ENCODE peak calls at places on chromosomes 1 and 21, in nine cellular contexts. S, V, X, K, U, W, O, M and N are unnamed samples.
A peak's percentile ranks its signal among the peaks of the same experiment; 100 is the strongest.

GRCh38 chr1:101203812-101204540 is 32.8 kb upstream of the S1PR1 start:
- DNase-seq in U (no peak), X (no peak), M (no peak), K (no peak), V (no peak), W (no peak), O (peak; percentile 36), S (no peak), N (no peak)

GRCh38 chr1:98672184-98672583 is 10.7 kb downstream of the SNX7 start:
- DNase-seq in K (no peak), V (no peak), S (no peak), X (no peak), U (no peak), M (no peak), O (no peak), W (no peak), N (no peak)

GRCh38 chr1:198231776-198232175 is 75.0 kb downstream of the NEK7 start:
- DNase-seq in V (no peak), K (no peak), W (no peak), M (no peak), U (no peak), X (no peak), S (no peak), O (no peak), N (no peak)

GRCh38 chr21:32484706-32485380 is 72.3 kb downstream of the EVA1C start:
- DNase-seq in X (no peak), M (no peak), W (no peak), O (no peak), K (peak; percentile 87), V (no peak), U (no peak), S (no peak), N (no peak)

GRCh38 chr1:193181985-193182384 is 4.4 kb downstream of the B3GALT2 start:
- DNase-seq in W (no peak), M (no peak), S (no peak), K (no peak), X (no peak), U (no peak), O (no peak), V (no peak), N (no peak)

GRCh38 chr1:56920551-56920950 is 45.3 kb downstream of the C8B start:
- DNase-seq in X (no peak), M (no peak), V (no peak), O (no peak), K (no peak), W (no peak), S (no peak), U (no peak), N (no peak)

GRCh38 chr21:39650306-39650705 is 37.6 kb downstream of the B3GALT5 start:
- DNase-seq in X (no peak), O (no peak), M (peak; percentile 29), K (no peak), S (no peak), V (no peak), U (no peak), W (no peak), N (no peak)

GRCh38 chr1:151326619-151327222 is 495 bp downstream of the PI4KB start:
- DNase-seq in O (peak; percentile 70), X (peak; percentile 32), V (no peak), W (no peak), K (peak; percentile 74), M (peak; percentile 79), U (peak; percentile 52), S (peak; percentile 17), N (peak; percentile 67)

GRCh38 chr1:193697105-193697762 is 510.8 kb upstream of the B3GALT2 start:
- DNase-seq in O (no peak), V (no peak), W (peak; percentile 29), S (no peak), M (no peak), U (no peak), X (no peak), K (no peak), N (no peak)

GRCh38 chr1:89939693-89940438 is 55.0 kb upstream of the ZNF326 start:
- DNase-seq in V (no peak), W (no peak), U (no peak), M (no peak), S (no peak), K (no peak), O (no peak), X (no peak), N (no peak)

DNA sequence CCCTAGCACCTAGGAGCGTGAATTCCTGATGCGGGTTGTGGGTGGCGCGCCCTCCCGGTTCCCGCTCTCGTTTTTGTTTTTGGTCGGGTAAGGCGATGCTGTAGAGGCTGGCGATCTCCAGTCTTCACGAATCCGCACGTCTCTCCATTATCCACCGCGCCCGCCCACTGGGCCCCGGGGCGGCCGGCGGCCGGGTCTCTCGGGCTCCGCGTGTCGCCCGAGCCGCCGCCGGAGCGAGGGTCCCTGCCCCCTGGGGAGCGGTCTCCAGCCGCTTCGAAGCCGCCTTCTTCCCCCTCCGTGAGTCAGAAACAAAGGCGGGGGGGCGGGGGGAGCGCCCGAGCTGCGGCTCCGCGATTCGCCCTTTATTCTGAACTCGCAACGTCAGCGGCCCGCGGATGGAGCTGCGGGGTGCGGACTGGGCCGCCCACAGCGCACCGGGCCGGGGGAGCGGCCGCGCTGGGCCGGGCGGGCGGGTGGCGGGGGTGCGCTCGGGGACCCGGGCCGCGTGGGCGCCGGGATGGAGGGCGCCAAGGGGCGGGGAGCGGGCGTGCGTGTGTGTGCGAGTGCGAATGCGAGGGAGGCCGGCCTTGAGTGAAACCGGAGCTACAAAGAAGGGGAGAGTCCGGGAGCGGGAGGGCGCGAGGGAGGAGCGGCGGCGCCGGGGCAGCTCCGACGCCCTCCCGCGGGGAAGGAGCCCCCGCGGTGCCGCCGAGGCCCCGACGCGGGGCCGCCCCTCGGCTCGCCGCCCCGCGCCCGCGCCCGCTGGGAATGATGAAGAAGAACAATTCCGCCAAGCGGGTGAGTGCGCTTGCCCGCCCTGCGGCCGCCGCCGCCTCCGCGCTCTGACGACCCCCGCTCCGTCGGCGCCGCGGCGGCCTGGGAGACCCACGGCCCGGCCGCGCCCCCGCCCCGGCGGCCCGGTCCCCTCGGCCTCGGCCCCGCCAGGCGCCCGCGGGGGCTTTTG is at the start of gene PLEKHO1:
- DNase-seq in K (peak; percentile 89), U (peak; percentile 71), X (peak; percentile 81), O (peak; percentile 90), S (no peak), W (peak; percentile 59), M (peak; percentile 96), V (peak; percentile 90), N (peak; percentile 68)
- H3K27ac ChIP-seq in K (peak within 1 kb of the TSS; percentile 88), U (no peak within 1 kb of the TSS), X (peak within 1 kb of the TSS; percentile 79), O (peak within 1 kb of the TSS; percentile 96), S (peak within 1 kb of the TSS; percentile 90), W (no peak within 1 kb of the TSS), M (peak within 1 kb of the TSS; percentile 98), V (peak within 1 kb of the TSS; percentile 83), N (peak within 1 kb of the TSS; percentile 61)

DNA sequence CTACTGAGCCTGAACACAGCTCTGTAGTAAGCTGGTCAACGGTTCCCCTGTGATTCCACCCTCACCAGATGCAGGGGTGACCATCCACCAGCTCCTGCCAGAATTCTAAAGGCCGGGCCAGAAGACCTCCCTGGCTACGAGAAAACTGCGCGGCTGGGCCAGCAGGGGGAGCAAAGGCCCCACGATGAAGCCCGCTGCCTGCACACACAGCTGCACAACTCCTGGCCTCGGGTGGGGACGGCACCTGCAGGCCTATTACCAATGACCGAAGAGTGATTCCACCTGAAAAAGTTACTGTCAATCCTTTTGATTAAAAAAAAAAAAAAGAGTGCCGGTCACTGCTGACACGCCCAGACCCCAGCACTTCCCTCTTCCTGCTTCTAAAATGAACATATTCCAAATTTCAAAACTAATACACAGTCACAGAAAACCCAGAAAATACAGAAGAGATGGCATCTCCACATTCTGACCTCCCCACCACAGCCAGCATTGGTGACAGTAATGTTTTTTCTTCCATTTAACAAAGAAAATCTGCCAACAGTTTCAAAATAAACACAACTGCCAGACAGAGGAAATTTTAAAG is 49.8 kb upstream of the RIPK4 start:
- DNase-seq in X (peak; percentile 45), U (peak; percentile 38), V (peak; percentile 72), O (peak; percentile 65), W (peak; percentile 74), S (no peak), M (no peak), K (no peak), N (peak; percentile 24)
- TF ChIP-seq CTCF in X (peak; percentile 72), U (peak; percentile 62), V (peak; percentile 56), O (peak; percentile 87), W (peak; percentile 81), S (peak; percentile 68), M (peak; percentile 68), K (peak; percentile 84), N (peak; percentile 39)

GRCh38 chr1:200642481-200642880 is 21.9 kb upstream of the KIF14 start:
- DNase-seq in M (no peak), V (no peak), K (no peak), U (no peak), O (no peak), S (no peak), X (no peak), W (no peak), N (no peak)
- H3K27ac ChIP-seq in M (no peak overlapping the region), V (no peak overlapping the region), K (no peak overlapping the region), U (no peak overlapping the region), O (no peak overlapping the region), S (peak overlapping the region; percentile 85), X (no peak overlapping the region), W (no peak overlapping the region), N (no peak overlapping the region)

DNA sequence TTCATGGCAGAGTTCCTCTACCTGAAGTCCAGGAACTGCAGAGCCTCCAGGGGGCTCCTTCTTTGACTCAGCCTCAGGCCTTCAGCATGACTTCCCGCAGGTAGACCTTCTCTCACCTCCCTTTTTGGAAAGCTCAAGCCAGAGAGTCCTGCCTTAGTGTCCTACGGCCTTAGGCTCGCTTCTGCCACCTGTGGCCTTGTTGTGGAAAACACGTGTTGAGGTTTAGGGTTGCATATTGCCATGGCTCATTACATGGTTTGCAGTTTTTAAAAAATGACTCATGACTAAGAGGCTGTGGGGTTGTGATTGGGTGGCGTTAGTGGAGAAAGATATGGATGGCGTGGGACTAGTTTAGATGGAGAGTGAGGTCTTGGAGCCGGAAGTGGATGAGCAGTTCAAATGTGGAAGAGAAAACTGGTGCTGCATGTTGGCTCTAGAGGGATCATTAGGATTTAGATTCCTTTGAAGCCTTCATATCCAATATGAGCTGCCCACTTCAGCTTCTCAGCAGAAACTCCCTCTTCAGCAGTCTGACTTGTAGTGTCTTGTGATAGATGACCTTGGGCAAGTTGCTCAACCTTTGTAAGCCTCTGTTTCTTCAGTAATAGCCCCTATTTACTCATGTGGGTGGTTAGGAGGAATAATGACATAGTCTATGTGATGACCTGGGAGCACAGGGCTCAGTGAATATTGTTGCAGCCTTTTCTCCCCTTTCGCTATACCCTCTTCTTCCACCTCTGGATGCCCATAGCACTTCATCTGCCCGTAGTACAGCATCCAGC is 6.5 kb upstream of the FGGY start:
- DNase-seq in V (no peak), U (peak; percentile 68), O (peak; percentile 61), W (peak; percentile 73), X (no peak), M (no peak), K (peak; percentile 63), S (no peak), N (no peak)
- TF ChIP-seq CTCF in V (no peak), U (peak; percentile 48), O (peak; percentile 66), W (peak; percentile 75), X (no peak), M (no peak), K (peak; percentile 48), S (peak; percentile 20), N (no peak)